ENCODE peak calls at places on chromosomes 5 and 9, in four cellular contexts. W, N, B and O are unnamed samples.

GRCh38 chr5:150301170-150301505 is 1.6 kb downstream of the ARSI start:
- DNase-seq in W (peak), B (no peak), N (no peak), O (no peak)

GRCh38 chr9:86809151-86809550 is 138.2 kb downstream of the GAS1 start:
- DNase-seq in B (no peak), N (no peak), W (no peak), O (no peak)

GRCh38 chr5:72539038-72539437 is 31.8 kb upstream of the ZNF366 start:
- DNase-seq in W (no peak), N (no peak), B (no peak), O (peak)

GRCh38 chr5:134116789-134117761 is 2.6 kb downstream of the TCF7 start:
- DNase-seq in N (no peak), W (no peak), B (no peak), O (no peak)

GRCh38 chr9:96858018-96858573 is 3.8 kb upstream of the ZNF782 start:
- DNase-seq in W (no peak), N (no peak), B (no peak), O (peak)

GRCh38 chr5:122256388-122256787 is 55.6 kb upstream of the SNCAIP start:
- DNase-seq in B (no peak), N (no peak), W (no peak), O (no peak)

GRCh38 chr5:15003511-15003920 is 131.9 kb upstream of the ANKH start:
- DNase-seq in N (peak), B (no peak), W (peak), O (peak)

GRCh38 chr9:129455151-129455995 is 165.5 kb downstream of the C9orf50 start:
- DNase-seq in W (peak), B (no peak), N (no peak), O (no peak)

GRCh38 chr5:67021031-67021430 is 175.6 kb downstream of the CD180 start:
- DNase-seq in B (no peak), W (peak), N (no peak), O (no peak)

GRCh38 chr5:171715551-171715950 is 70.1 kb upstream of the SMIM23 start:
- DNase-seq in W (no peak), N (no peak), B (no peak), O (no peak)

GRCh38 chr9:4662989-4663792 is 1.1 kb downstream of the PLPP6 start:
- DNase-seq in W (peak), B (no peak), N (no peak), O (peak)

GRCh38 chr9:113678874-113679273 is 197.2 kb upstream of the ZNF618 start:
- DNase-seq in B (no peak), N (no peak), W (no peak), O (peak)

GRCh38 chr9:129341197-129341990 is 163.3 kb upstream of the IER5L start:
- DNase-seq in B (no peak), W (no peak), N (no peak), O (no peak)

GRCh38 chr5:78803386-78803785 is 154.8 kb upstream of the LHFPL2 start:
- DNase-seq in B (no peak), W (no peak), N (no peak), O (no peak)

GRCh38 chr9:93058357-93059096 is at the start of gene SUSD3:
- DNase-seq in W (peak), N (no peak), B (peak), O (peak)

GRCh38 chr9:1184146-1184545 is 134.0 kb downstream of the DMRT2 start:
- DNase-seq in B (no peak), N (no peak), W (no peak), O (no peak)